ENCODE peak calls at places on chromosomes 5 and 9, in four cellular contexts. Z is GM10248, C is prostate gland, M is HT-29. P is an unnamed sample.

GRCh38 chr9:117703538-117703937 is 665 bp upstream of the TLR4 start:
- DNase-seq in M (no peak), C (no peak), Z (no peak), P (no peak)

GRCh38 chr9:107248714-107249113 is 34.4 kb upstream of the RAD23B start:
- DNase-seq in M (no peak), Z (no peak), C (no peak), P (no peak)

GRCh38 chr9:136624184-136624951 is 38.3 kb upstream of the EGFL7 start:
- DNase-seq in M (no peak), Z (no peak), C (no peak), P (no peak)

GRCh38 chr5:10695055-10695649 is 65.9 kb downstream of the DAP start:
- DNase-seq in C (peak; percentile 75), Z (peak; percentile 69), M (peak; percentile 87), P (peak; percentile 62)

GRCh38 chr9:22452415-22453010 is 5.9 kb downstream of the DMRTA1 start:
- DNase-seq in Z (no peak), M (peak; percentile 74), C (peak; percentile 29), P (peak; percentile 7)

GRCh38 chr5:41508186-41508585 is 2.2 kb downstream of the PLCXD3 start:
- DNase-seq in C (no peak), M (no peak), Z (no peak), P (no peak)

GRCh38 chr5:142015781-142016533 is 3.1 kb upstream of the GNPDA1 start:
- DNase-seq in Z (no peak), C (no peak), M (no peak), P (peak; percentile 27)

GRCh38 chr5:51385214-51385613 is 2.0 kb downstream of the ISL1 start:
- DNase-seq in C (no peak), Z (no peak), M (no peak), P (no peak)

GRCh38 chr5:76250463-76250862 is 152.6 kb upstream of the IQGAP2 start:
- DNase-seq in Z (no peak), C (no peak), M (no peak), P (no peak)

GRCh38 chr5:61575581-61575980 is 243.5 kb downstream of the ZSWIM6 start:
- DNase-seq in M (no peak), Z (no peak), C (no peak), P (no peak)

GRCh38 chr5:1801954-1802295 is 718 bp downstream of the NDUFS6 start:
- DNase-seq in Z (no peak), C (no peak), M (no peak), P (no peak)